ENCODE peak calls at places on chromosomes 6 and 20, in four cellular contexts. V is mammary epithelial cell, B is cardiac muscle cell, Q is osteocyte. W is an unnamed sample.

GRCh38 chr6:138943089-138943625 is 44.9 kb downstream of the REPS1 start:
- DNase-seq in V (no peak), B (no peak), Q (no peak), W (no peak)

GRCh38 chr20:50519036-50519780 is 9.0 kb downstream of the PTPN1 start:
- DNase-seq in V (no peak), B (no peak), Q (no peak), W (no peak)

GRCh38 chr6:46511320-46511719 is 20.1 kb upstream of the RCAN2 start:
- DNase-seq in V (no peak), B (no peak), Q (no peak), W (no peak)

GRCh38 chr20:58985656-58986055 is 4.6 kb downstream of the NELFCD start:
- DNase-seq in V (no peak), B (no peak), Q (no peak), W (no peak)

GRCh38 chr6:143579703-143580102 is 68.2 kb upstream of the FUCA2 start:
- DNase-seq in V (peak; percentile 81), B (no peak), Q (no peak), W (no peak)

GRCh38 chr20:37223053-37223452 is 38.6 kb downstream of the GHRH start:
- DNase-seq in V (peak; percentile 76), B (peak; percentile 80), Q (no peak), W (no peak)

GRCh38 chr6:142855877-142856606 is 88.9 kb downstream of the HIVEP2 start:
- DNase-seq in V (no peak), B (no peak), Q (no peak), W (no peak)

GRCh38 chr6:89944826-89945407 is 50.6 kb downstream of the GJA10 start:
- DNase-seq in V (no peak), B (no peak), Q (no peak), W (no peak)

GRCh38 chr6:25869840-25870239 is 4.2 kb downstream of the SLC17A3 start:
- DNase-seq in V (no peak), B (no peak), Q (no peak), W (no peak)

GRCh38 chr20:50728981-50729874 is 2.2 kb upstream of the PARD6B start:
- DNase-seq in V (peak; percentile 90), B (no peak), Q (peak; percentile 54), W (no peak)

GRCh38 chr6:89310929-89311328 is 4.2 kb downstream of the GABRR2 start:
- DNase-seq in V (no peak), B (no peak), Q (no peak), W (no peak)

GRCh38 chr6:103236923-103237322 is 1622.8 kb downstream of the HACE1 start:
- DNase-seq in V (no peak), B (peak; percentile 31), Q (no peak), W (no peak)

GRCh38 chr6:119484598-119484997 is 135.0 kb upstream of the MAN1A1 start:
- DNase-seq in V (peak; percentile 86), B (peak; percentile 42), Q (no peak), W (no peak)

GRCh38 chr6:104768906-104769305 is 90.8 kb downstream of the HACE1 start:
- DNase-seq in V (no peak), B (no peak), Q (no peak), W (no peak)

GRCh38 chr6:104766601-104767000 is 93.1 kb downstream of the HACE1 start:
- DNase-seq in V (no peak), B (no peak), Q (no peak), W (no peak)

GRCh38 chr6:104771258-104771832 is 88.4 kb downstream of the HACE1 start:
- DNase-seq in V (no peak), B (peak; percentile 35), Q (no peak), W (no peak)
- TF ChIP-seq CTCF in V (peak; percentile 42), B (peak; percentile 53), Q (peak; percentile 70), W (peak; percentile 69)

DNA sequence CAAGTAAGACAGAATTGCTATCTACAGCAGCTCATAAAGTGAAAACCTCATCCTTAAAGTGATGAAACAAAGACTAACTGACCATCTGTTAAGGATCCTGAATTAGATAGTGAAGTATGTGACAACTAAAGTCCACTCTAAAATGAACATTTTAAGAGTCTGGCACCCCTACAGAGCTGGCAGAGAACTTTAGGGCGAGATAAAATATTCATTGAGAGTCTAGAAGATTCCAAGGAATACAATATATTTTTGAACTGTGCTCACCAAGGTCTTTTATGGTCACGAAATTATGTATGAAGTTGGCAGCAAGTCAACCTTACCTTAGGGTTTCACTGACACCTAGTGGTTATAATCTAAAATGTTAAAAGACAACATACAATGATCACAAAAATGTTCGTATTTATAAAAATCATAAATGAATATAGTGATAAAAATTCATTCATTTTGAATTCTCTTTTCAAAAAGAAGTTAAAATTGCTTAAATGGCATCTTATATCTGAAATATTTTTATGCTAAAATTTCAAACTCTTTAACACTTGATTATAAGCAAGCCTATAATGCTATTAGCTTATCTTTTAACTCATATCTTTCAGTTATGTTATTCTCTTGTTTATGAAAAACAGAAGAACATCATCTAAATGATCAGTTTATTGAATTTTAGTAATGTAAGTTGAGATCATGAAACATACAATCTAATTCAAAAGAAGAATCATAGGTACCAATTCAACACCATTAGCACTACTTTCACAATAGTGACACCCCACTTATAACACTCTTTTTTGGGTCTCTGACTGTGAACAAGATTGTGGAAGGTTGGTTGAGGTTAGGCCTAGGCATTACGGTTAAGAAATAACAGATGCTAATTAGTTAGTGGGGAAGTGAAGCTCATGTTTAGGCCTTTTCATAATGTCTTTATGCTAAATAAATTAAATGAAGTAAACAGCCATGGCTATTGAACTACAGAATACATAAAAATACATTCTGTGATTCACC is 27.5 kb downstream of the RSPH3 start:
- DNase-seq in V (peak; percentile 50), B (peak; percentile 65), Q (no peak), W (no peak)
- TF ChIP-seq CTCF in V (peak; percentile 39), B (peak; percentile 32), Q (peak; percentile 69), W (peak; percentile 59)

GRCh38 chr6:108417027-108417426 is 122.2 kb downstream of the AFG1L start:
- DNase-seq in V (no peak), B (no peak), Q (no peak), W (no peak)
- TF ChIP-seq CTCF in V (no peak), B (no peak), Q (no peak), W (no peak)

GRCh38 chr6:30212865-30213653 is at the start of gene TRIM26:
- DNase-seq in V (peak; percentile 97), B (peak; percentile 98), Q (peak; percentile 99), W (peak; percentile 96)
- TF ChIP-seq CTCF in V (no peak), B (no peak), Q (no peak), W (no peak)

GRCh38 chr6:28809947-28810654 is 113.7 kb downstream of the TRIM27 start:
- DNase-seq in V (no peak), B (peak; percentile 59), Q (no peak), W (no peak)

GRCh38 chr6:28811873-28812272 is 111.9 kb downstream of the TRIM27 start:
- DNase-seq in V (peak; percentile 53), B (no peak), Q (no peak), W (no peak)

GRCh38 chr6:28812778-28813569 is 110.8 kb downstream of the TRIM27 start:
- DNase-seq in V (no peak), B (no peak), Q (no peak), W (no peak)

GRCh38 chr6:28808383-28808782 is 115.4 kb downstream of the TRIM27 start:
- DNase-seq in V (no peak), B (no peak), Q (no peak), W (no peak)

GRCh38 chr6:28810655-28811053 is 113.1 kb downstream of the TRIM27 start:
- DNase-seq in V (no peak), B (no peak), Q (no peak), W (no peak)
- TF ChIP-seq CTCF in V (no peak), B (no peak), Q (no peak), W (no peak)

W was measured in dorsolateral prefrontal cortex.